ENCODE peak calls at places on chromosomes 7 and 10, in nine cellular contexts. E is lower lobe of right lung; F is GM23248; Q is HFF-Myc; B is WERI-Rb-1; R is CD4-positive, alpha-beta memory T cell; C is breast epithelium; Z is pancreas; T is uterus. W is an unnamed sample.

GRCh38 chr7:133339772-133340171 is 86.9 kb downstream of the EXOC4 start:
- DNase-seq in T (no peak), R (no peak), Q (no peak), F (no peak), Z (no peak), E (no peak), C (no peak), B (no peak), W (no peak)

GRCh38 chr10:110893559-110894179 is 21.9 kb downstream of the PDCD4 start:
- DNase-seq in B (no peak), R (peak), Z (no peak), E (no peak), F (peak), T (no peak), C (no peak), Q (no peak), W (peak)

GRCh38 chr7:149799397-149800168 is 26.2 kb upstream of the ZNF467 start:
- DNase-seq in E (no peak), C (no peak), Z (peak), R (peak), T (no peak), F (no peak), B (peak), Q (no peak), W (peak)

GRCh38 chr10:13382759-13383753 is 35.0 kb upstream of the SEPHS1 start:
- DNase-seq in B (no peak), T (no peak), F (peak), C (peak), Q (no peak), Z (peak), E (peak), R (no peak), W (no peak)

GRCh38 chr7:90968871-90969270 is 295.4 kb upstream of the FZD1 start:
- DNase-seq in B (no peak), E (no peak), T (no peak), C (no peak), F (no peak), Z (no peak), R (no peak), Q (no peak), W (no peak)

GRCh38 chr10:71161429-71161828 is 50.9 kb upstream of the UNC5B start:
- DNase-seq in Z (no peak), Q (no peak), F (no peak), R (no peak), B (no peak), E (no peak), C (no peak), T (no peak), W (peak)

GRCh38 chr10:58352956-58353610 is 18.3 kb downstream of the UBE2D1 start:
- DNase-seq in Q (no peak), B (no peak), C (no peak), Z (no peak), E (no peak), R (no peak), F (no peak), T (no peak), W (no peak)

GRCh38 chr7:387132-388022 is 97.4 kb downstream of the FOXL3 start:
- DNase-seq in R (no peak), B (no peak), F (no peak), T (no peak), E (peak), Z (no peak), Q (no peak), C (peak), W (no peak)

GRCh38 chr7:40057292-40057691 is 77.1 kb downstream of the MPLKIP start:
- DNase-seq in R (no peak), F (peak), C (no peak), Q (peak), B (no peak), E (no peak), T (no peak), Z (no peak), W (no peak)

GRCh38 chr7:98360221-98361124 is 40.4 kb downstream of the BAIAP2L1 start:
- DNase-seq in C (no peak), R (no peak), B (peak), T (no peak), E (peak), Q (no peak), F (no peak), Z (no peak), W (no peak)

DNA sequence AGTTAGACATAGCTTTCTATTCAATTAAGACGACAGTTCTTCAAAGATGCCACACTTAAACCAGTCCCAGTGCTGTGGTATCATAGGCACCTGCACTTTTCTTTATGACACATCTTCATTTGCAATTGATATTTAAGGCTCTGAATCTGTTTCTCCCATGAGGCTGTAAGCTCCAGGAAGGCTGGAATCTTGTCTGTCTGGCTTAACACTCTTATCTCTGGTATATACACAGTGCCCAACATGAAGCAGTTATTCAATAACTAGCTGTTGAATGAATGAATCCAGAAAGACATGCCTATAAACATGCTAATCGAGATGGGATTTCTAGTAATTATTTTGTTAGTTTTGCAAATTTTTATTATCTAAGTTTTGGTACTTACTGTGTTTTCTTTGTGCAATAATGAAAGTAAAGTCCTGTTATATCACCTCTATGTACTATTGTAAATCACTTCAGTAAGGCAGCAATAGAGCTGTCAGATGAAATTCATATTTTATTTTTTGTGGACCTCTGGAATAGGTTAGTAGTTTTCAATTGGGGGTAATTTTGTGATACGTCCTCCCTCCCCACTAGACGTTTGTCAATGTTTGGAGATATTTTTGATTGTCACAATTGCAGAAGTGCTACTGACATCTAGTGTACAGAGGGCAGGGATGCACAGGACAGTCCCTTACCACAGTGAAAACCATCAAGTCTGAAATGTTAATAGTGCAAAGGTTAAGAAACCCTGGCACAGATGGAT is 51.3 kb upstream of the STEAP4 start:
- DNase-seq in Q (no peak), T (no peak), C (no peak), F (peak), R (no peak), Z (no peak), E (no peak), B (no peak), W (no peak)
- H3K4me3 ChIP-seq in Q (no peak), T (no peak), C (no peak), F (no peak), R (no peak), Z (no peak), E (no peak), B (no peak), W (no peak)

DNA sequence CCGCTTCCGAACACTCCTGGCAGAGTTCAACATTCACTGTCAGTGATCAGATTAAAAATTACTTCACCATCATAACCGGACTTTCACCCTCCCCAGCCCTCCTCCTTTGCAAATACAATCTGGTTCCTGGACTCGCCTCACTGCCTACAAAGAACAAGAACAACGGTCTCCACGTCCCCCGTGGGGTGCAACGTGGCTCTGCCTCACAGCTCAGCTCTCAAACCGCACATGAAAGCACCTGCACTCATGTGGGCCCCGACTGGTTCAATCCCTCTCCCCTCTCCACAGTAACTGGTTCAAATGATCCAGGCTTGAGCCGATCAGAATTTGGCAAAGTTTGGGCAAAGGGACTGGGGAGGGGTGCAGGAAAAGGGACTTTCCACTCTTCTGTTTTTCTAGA is 21.0 kb downstream of the ASB13 start:
- DNase-seq in F (no peak), E (no peak), B (no peak), C (no peak), Z (no peak), Q (no peak), T (no peak), R (no peak), W (no peak)
- H3K4me3 ChIP-seq in F (no peak), E (no peak), B (no peak), C (no peak), Z (no peak), Q (no peak), T (no peak), R (no peak), W (no peak)

DNA sequence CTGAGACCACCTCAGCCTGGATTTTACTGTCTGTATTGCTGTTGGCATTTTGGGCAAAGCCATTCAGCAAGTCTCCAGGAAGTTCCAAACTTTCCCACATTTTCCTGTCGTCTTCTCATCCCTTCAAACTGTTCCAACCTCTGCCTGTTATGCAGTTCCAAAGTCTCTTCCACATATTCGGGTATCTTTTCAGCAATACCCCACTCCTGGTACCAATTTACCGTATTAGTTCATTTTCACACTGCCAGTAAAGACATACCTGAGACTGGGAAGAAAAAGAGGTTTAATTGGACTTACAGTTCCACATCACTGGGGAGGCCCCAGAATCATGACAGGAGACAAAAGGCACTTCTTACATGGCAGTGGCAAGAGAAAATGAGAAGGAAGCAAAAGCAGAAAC is 62.8 kb downstream of the INPP5A start:
- DNase-seq in C (no peak), B (no peak), R (no peak), E (no peak), T (no peak), Q (no peak), Z (no peak), F (no peak), W (no peak)
- H3K4me3 ChIP-seq in C (no peak), B (no peak), R (no peak), E (no peak), T (no peak), Q (no peak), Z (no peak), F (no peak), W (no peak)

GRCh38 chr10:17074548-17074860 is 55.1 kb downstream of the CUBN start:
- DNase-seq in R (no peak), B (no peak), Q (no peak), E (no peak), T (no peak), C (no peak), Z (no peak), F (peak), W (no peak)
- H3K4me3 ChIP-seq in R (no peak), B (no peak), Q (no peak), E (no peak), T (no peak), C (no peak), Z (no peak), F (peak), W (no peak)

DNA sequence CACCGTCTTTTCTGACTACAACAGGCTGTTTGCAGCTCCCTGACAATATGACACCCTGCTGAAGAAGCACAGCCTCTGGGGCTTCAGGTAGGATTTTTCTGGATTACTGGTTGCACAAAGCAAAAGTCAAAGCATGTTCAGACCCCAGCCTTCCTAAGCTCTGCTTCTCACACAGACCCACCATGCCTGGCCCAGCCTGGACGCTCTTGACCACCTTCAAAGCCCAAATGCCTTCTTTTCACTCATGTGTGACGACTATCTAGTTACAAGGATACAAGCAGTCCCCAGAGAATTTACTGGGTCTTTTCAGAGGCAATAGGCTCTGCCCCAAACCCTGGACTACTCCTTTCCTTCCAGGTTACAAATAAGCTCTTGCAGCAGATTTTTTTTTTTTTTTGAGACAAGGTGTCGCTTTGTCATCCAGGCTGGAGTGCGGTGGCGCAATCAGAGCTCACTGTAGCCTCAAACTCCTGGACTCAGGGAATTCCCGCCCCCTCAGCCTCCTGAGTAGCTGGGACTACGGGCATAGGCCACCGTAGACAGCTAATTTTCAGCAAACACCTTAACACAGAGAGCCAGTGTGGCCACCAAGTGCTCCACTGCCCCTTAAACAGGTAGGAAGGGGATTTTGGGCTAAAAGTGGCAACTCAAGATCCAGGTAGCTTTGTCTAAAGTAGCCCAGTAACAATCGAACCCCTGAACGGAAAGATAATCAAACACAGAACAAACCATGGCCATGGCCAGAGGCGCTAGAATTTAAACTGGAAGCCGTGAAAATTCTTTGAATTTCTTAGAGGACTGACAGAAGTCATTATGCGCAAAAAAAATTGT is 16.2 kb downstream of the SVIL start:
- DNase-seq in Z (peak), R (no peak), B (no peak), F (peak), C (no peak), E (peak), T (peak), Q (no peak), W (no peak)
- H3K4me3 ChIP-seq in Z (no peak), R (no peak), B (no peak), F (no peak), C (peak), E (no peak), T (no peak), Q (no peak), W (no peak)

DNA sequence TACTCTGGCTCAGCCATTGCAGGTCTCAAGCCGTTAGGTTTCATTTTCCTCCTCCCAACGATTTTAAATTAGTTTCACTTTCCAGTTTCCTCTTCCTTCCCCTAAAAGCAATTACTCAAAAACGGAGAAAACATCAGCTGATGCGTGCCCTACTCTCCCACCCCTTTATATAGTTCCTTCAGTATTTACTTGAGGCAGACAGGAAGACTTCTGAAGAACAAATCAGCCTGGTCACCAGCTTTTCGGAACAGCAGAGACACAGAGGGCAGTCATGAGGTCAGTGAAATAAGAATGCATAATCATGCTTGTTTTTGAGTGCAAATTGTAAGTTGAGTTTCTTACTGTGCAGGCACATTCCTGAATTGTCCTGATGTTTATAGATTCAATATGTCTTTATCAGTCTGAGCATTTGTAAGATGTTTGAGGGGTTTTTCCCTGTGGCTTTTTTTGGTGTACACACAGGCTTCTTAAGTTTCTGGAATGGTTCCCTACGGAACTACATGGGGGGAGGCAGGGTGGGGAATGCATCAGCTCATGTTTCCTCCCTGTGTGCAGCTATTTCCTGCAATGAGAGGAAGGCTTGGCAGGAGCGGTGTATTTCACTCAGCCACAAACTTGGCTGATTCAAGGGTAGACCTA is at the start of gene IFIT3:
- DNase-seq in Q (peak), Z (no peak), B (no peak), F (peak), R (peak), C (no peak), E (peak), T (peak), W (peak)
- H3K4me3 ChIP-seq in Q (peak), Z (peak), B (no peak), F (peak), R (peak), C (peak), E (peak), T (peak), W (peak)

W was measured in Jurkat, Clone E6-1.